ENCODE peak calls at places on chromosomes 7 and 10, in four cellular contexts. W, A, D and U are unnamed samples.
A peak's percentile ranks its signal among the peaks of the same experiment; 100 is the strongest.

GRCh38 chr7:44131173-44132009 is 8.0 kb upstream of the POLD2 start:
- DNase-seq in D (no peak), W (peak; percentile 64), A (peak; percentile 12), U (peak; percentile 64)

GRCh38 chr10:31036209-31036608 is 4.5 kb upstream of the ZNF438 start:
- DNase-seq in A (peak; percentile 31), W (peak; percentile 88), D (peak; percentile 55), U (peak; percentile 16)

GRCh38 chr10:116115233-116115632 is 157.8 kb downstream of the GFRA1 start:
- DNase-seq in A (no peak), D (no peak), W (no peak), U (no peak)

GRCh38 chr7:134154581-134155130 is 27.5 kb downstream of the LRGUK start:
- DNase-seq in W (no peak), A (no peak), D (no peak), U (peak; percentile 86)

GRCh38 chr10:106740-107139 is 28.5 kb upstream of the ZMYND11 start:
- DNase-seq in D (no peak), W (no peak), A (no peak), U (no peak)

GRCh38 chr10:110410329-110411046 is 87.2 kb upstream of the DUSP5 start:
- DNase-seq in A (peak; percentile 88), D (peak; percentile 98), W (no peak), U (peak; percentile 53)

GRCh38 chr7:42843209-42843800 is 68.6 kb downstream of the C7orf25 start:
- DNase-seq in A (peak; percentile 54), D (peak; percentile 31), W (peak; percentile 75), U (peak; percentile 59)

GRCh38 chr7:114229251-114229650 is 185.4 kb upstream of the FOXP2 start:
- DNase-seq in A (no peak), D (peak; percentile 20), W (no peak), U (no peak)

GRCh38 chr10:101559596-101560292 is 28.3 kb downstream of the POLL start:
- DNase-seq in W (peak; percentile 22), A (no peak), D (no peak), U (no peak)

GRCh38 chr10:31693499-31693898 is 235.1 kb downstream of the ARHGAP12 start:
- DNase-seq in D (no peak), W (no peak), A (no peak), U (no peak)

GRCh38 chr7:21426286-21426957 is 1.5 kb upstream of the SP4 start:
- DNase-seq in D (no peak), A (no peak), W (peak; percentile 40), U (peak; percentile 95)

GRCh38 chr10:99433378-99434020 is 3.1 kb upstream of the GOT1 start:
- DNase-seq in W (no peak), D (no peak), A (no peak), U (no peak)

GRCh38 chr10:124342821-124343170 is 75.9 kb downstream of the OAT start:
- DNase-seq in W (peak; percentile 15), D (no peak), A (no peak), U (no peak)

GRCh38 chr7:69166979-69167516 is 431.2 kb upstream of the AUTS2 start:
- DNase-seq in A (no peak), W (no peak), D (no peak), U (no peak)

GRCh38 chr10:129035052-129035805 is 431.8 kb upstream of the MGMT start:
- DNase-seq in W (no peak), D (no peak), A (no peak), U (no peak)

GRCh38 chr10:89001024-89001423 is 10.4 kb downstream of the FAS start:
- DNase-seq in D (no peak), W (no peak), A (no peak), U (no peak)

GRCh38 chr10:117741524-117741923 is 199.0 kb downstream of the EMX2 start:
- DNase-seq in W (no peak), A (no peak), D (no peak), U (no peak)
- H3K4ac ChIP-seq in W (no peak overlapping the region), A (no peak overlapping the region), D (no peak overlapping the region), U (no peak overlapping the region)

GRCh38 chr7:34928560-34928959 is 108.7 kb downstream of the DPY19L1 start:
- DNase-seq in W (no peak), A (no peak), D (no peak), U (no peak)
- H3K4ac ChIP-seq in W (no peak overlapping the region), A (no peak overlapping the region), D (no peak overlapping the region), U (no peak overlapping the region)

GRCh38 chr10:112442063-112442462 is 4.7 kb downstream of the ZDHHC6 start:
- DNase-seq in W (no peak), D (no peak), A (no peak), U (no peak)

GRCh38 chr10:112446855-112447691 is at the start of the genes VTI1A and ZDHHC6:
- DNase-seq in W (peak; percentile 82), A (peak; percentile 90), D (peak; percentile 84), U (peak; percentile 86)

GRCh38 chr10:112448903-112449302 is 1.9 kb downstream of the VTI1A start:
- DNase-seq in D (no peak), A (no peak), W (no peak), U (no peak)

GRCh38 chr10:112441520-112441919 is 5.2 kb downstream of the ZDHHC6 start:
- DNase-seq in A (no peak), D (no peak), W (no peak), U (no peak)

DNA sequence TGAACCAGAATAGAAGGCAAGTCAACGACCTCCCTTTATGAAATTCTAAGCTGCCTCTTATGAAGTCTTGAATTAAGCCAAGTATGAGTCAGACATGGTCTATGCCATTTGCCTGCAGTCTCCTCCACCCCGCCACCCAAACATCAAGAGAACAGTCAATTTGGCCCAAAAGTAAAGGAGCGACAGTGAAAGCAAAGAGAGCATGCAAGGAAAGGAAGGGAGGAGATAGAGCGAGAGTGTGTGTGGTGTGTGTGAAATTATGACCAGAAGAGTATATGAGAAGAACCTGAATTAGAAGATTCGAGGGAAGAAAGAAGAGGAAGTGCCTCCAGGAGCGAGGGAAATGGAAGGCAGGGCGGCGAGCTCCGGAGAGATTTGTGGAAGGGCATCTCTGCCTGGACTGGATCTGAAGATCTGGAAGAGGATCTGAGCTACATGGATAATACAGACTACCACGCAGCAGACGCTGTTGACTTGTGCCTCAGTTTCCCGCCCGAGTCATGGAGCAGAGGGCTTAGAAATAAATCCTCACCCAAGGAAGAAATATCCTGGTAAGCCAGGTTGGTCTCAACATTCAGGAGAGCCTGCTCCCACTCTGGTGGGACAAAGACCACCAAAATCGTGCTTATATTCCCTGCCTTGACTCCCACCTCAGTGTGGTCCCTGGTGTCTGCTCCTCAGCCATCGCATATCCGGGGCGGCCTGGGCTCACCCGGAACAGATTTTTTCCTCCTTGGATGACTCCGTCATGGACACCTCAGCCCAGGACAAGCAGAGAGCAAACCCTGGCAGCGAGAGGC is 459 bp downstream of the ZDHHC6 start:
- DNase-seq in W (no peak), A (peak; percentile 24), D (peak; percentile 23), U (peak; percentile 17)
- H3K4ac ChIP-seq in W (no peak overlapping the region), A (no peak overlapping the region), D (peak overlapping the region; percentile 81), U (peak overlapping the region; percentile 64)

DNA sequence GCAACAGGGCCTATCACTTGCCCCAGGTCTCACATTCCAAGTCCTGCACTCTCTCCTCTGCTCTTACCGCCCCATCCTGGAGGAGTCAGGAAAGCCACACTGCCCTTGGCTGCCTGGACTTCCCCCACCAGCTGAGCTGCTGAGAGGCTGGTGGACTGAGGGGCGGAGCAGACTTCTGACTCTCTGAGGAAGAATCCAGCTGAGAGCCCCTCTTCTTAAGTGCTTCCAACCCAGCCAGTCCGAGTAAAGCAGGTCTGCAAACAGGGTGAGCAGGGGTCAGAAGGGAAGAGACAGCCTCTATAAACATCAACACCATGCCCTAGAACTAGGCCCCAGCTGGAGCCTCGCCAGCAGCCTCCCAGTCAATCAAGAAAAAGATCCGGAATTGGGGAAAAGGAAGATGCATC is 92.4 kb upstream of the TMEM72 start:
- DNase-seq in A (peak; percentile 77), W (peak; percentile 54), D (peak; percentile 50), U (no peak)
- H3K4ac ChIP-seq in A (no peak overlapping the region), W (no peak overlapping the region), D (no peak overlapping the region), U (no peak overlapping the region)

GRCh38 chr7:155820246-155820645 is 8.0 kb upstream of the SHH start:
- DNase-seq in D (no peak), W (no peak), A (no peak), U (no peak)
- H3K4ac ChIP-seq in D (no peak overlapping the region), W (no peak overlapping the region), A (no peak overlapping the region), U (no peak overlapping the region)

GRCh38 chr10:114635101-114635500 is 23.0 kb downstream of the ABLIM1 start:
- DNase-seq in W (no peak), A (no peak), D (no peak), U (peak; percentile 23)
- H3K4ac ChIP-seq in W (no peak overlapping the region), A (no peak overlapping the region), D (peak overlapping the region; percentile 62), U (no peak overlapping the region)

DNA sequence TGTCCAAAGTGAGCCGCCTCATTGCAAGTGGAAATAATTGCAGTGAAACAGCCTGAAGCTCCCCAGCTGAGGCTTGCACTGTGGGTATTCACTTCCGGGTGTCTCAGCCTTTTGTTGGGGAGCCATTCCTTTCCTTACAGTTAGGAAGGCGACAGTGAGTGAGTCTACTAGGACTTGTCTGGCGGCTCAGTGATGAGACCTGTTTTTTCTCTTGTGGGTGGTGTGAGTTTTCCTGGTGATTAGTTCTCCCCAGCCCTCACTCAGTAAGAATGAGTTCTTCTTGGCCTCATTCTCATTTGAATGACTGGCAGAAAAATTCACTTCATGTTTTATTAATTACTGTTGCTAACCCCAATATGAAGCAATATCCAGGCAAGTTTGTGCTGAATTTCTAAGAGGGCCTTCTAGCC is 2.6 kb downstream of the PGAM1 start:
- DNase-seq in W (no peak), A (peak; percentile 46), D (no peak), U (no peak)
- H3K4ac ChIP-seq in W (no peak overlapping the region), A (no peak overlapping the region), D (no peak overlapping the region), U (peak overlapping the region; percentile 57)

DNA sequence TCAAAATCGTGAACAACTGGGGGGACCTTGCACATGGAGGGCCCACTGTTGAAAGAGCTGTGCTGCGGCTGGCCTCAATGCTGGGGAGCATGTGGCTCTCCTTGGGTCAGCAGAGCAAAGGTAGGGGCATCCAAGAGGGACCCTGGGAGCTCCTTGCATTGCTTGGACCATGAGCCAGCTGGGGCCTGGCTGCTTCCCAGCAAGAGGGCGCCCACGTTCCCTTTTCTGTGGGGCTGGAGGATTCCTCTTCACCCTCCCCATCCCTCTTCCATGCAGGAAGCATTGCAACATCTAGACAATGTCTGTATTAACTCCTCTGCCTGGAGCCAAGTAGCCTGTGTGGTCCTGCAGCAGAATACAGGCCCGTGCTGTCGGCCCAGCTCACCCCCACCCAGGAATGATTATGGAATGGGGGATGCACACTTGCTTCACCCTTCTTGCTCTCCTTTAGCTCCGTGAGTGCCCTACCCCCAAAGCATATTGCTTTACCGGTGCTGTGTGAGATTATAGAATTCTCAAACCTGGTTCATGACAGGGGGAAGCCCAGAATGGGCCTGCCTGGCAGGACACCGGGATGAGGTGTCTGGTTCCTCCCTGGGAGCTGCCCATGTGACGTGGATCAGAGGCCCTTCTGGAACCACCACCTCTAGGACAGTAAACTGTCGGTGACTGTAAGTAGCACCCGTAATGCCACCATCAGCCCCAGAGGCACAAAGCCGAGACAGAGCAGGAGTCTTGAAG is 61.9 kb downstream of the SYPL1 start:
- DNase-seq in D (peak; percentile 59), W (peak; percentile 58), A (peak; percentile 83), U (no peak)
- H3K4ac ChIP-seq in D (no peak overlapping the region), W (no peak overlapping the region), A (no peak overlapping the region), U (no peak overlapping the region)

DNA sequence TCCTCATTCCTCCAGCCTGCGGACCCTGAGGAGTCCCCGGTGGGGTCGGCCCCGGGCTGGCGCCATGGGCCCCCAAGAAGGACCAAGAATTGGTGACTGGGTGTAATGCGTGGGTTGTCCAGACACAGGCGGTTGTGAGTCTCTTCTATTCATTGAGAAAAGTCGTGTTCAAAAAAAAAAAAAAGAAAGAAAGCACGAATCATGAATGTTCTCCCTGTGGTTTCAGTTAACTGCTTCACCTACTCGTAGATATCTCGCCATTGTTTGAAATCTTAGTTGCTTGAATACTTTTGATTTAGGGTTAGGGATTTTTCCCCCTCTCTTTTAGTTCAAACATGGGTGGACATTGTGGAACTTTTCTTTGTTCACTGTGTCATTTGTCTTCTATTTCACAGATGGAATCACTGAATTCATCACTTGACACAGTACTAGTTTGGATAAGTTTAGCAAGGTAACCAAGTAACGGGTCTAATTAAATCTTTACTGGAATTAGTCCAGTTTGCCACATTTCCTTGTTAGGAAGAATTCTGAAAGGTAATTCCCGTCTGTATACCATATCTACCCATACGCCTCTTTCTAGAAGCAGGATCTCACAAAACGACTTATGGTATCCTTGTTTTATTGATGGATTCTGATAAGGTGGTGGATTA is 775 bp downstream of the STARD3NL start:
- DNase-seq in D (peak; percentile 54), W (no peak), A (peak; percentile 82), U (no peak)
- H3K4ac ChIP-seq in D (peak overlapping the region; percentile 90), W (no peak overlapping the region), A (no peak overlapping the region), U (peak overlapping the region; percentile 53)